ENCODE peak calls at places on chromosomes 16 and 17, in six cellular contexts. C is ovary, X is body of pancreas, N is adrenal gland, W is heart left ventricle, T is suprapubic skin. Z is an unnamed sample.

GRCh38 chr17:77719806-77720205 is 238.7 kb upstream of the TNRC6C start:
- DNase-seq in C (no peak), X (no peak), N (peak; percentile 1), W (no peak), T (no peak), Z (no peak)

GRCh38 chr16:10280262-10281170 is 98.3 kb upstream of the GRIN2A start:
- DNase-seq in C (no peak), X (no peak), N (no peak), W (no peak), T (no peak), Z (no peak)

GRCh38 chr17:49588726-49589555 is 13.3 kb downstream of the NXPH3 start:
- DNase-seq in C (no peak), X (no peak), N (no peak), W (no peak), T (no peak), Z (no peak)

GRCh38 chr16:89307421-89307805 is 89.9 kb downstream of the ZNF778 start:
- DNase-seq in C (no peak), X (no peak), N (no peak), W (peak; percentile 14), T (no peak), Z (no peak)

GRCh38 chr16:88854306-88855111 is 2.2 kb downstream of the GALNS start:
- DNase-seq in C (no peak), X (no peak), N (no peak), W (no peak), T (no peak), Z (no peak)

GRCh38 chr17:41530062-41531048 is 2.2 kb upstream of the KRT19 start:
- DNase-seq in C (no peak), X (no peak), N (peak; percentile 54), W (peak; percentile 16), T (no peak), Z (peak; percentile 90)

GRCh38 chr16:76387994-76388393 is 110.8 kb downstream of the CNTNAP4 start:
- DNase-seq in C (no peak), X (no peak), N (no peak), W (no peak), T (no peak), Z (no peak)

GRCh38 chr16:2897110-2897509 is 14.1 kb downstream of the FLYWCH2 start:
- DNase-seq in C (peak; percentile 13), X (no peak), N (no peak), W (no peak), T (no peak), Z (no peak)

GRCh38 chr16:813204-813915 is 12.8 kb upstream of the GNG13 start:
- DNase-seq in C (no peak), X (peak; percentile 27), N (peak; percentile 52), W (peak; percentile 63), T (no peak), Z (no peak)

GRCh38 chr16:19808061-19808621 is 76.5 kb downstream of the GPRC5B start:
- DNase-seq in C (no peak), X (peak; percentile 93), N (no peak), W (peak; percentile 33), T (no peak), Z (no peak)

GRCh38 chr17:63609820-63610573 is 9.3 kb downstream of the TACO1 start:
- DNase-seq in C (no peak), X (no peak), N (no peak), W (no peak), T (no peak), Z (no peak)

GRCh38 chr16:67105881-67106280 is 3.9 kb upstream of the PHAF1 start:
- DNase-seq in C (no peak), X (no peak), N (no peak), W (no peak), T (no peak), Z (no peak)

GRCh38 chr16:65509172-65509571 is 387.3 kb upstream of the CDH11 start:
- DNase-seq in C (no peak), X (no peak), N (no peak), W (no peak), T (no peak), Z (no peak)

GRCh38 chr16:11431915-11432465 is 86.7 kb downstream of the RMI2 start:
- DNase-seq in C (no peak), X (no peak), N (no peak), W (no peak), T (no peak), Z (no peak)

GRCh38 chr16:25014500-25015147 is 545 bp downstream of the ARHGAP17 start:
- DNase-seq in C (peak; percentile 62), X (peak; percentile 53), N (peak; percentile 55), W (peak; percentile 60), T (peak; percentile 72), Z (peak; percentile 50)

DNA sequence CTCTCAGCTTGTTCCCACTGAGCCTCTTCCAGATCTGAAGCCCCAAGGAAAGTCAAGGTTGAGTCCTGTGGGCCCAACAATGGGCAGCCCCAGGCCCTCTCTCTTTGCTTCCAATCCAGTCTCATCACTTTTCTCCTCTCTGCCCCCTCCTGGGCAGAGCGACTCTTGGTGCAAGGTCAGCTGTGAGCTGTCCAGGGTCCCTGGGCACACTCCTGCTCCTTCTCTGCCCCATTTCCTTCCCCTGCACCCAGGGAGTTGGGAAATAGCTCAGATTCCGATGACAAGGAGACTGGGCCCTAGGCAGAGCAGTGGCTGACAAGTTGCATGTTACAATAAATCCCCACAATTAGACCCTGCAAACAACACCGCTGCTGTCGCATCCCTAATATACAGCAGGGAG is 16.1 kb upstream of the CRHR1 start:
- DNase-seq in C (no peak), X (no peak), N (no peak), W (no peak), T (no peak), Z (no peak)
- TF ChIP-seq POLR2A in C (no peak), X (no peak), N (no peak), W (no peak), T (no peak), Z (no peak)

DNA sequence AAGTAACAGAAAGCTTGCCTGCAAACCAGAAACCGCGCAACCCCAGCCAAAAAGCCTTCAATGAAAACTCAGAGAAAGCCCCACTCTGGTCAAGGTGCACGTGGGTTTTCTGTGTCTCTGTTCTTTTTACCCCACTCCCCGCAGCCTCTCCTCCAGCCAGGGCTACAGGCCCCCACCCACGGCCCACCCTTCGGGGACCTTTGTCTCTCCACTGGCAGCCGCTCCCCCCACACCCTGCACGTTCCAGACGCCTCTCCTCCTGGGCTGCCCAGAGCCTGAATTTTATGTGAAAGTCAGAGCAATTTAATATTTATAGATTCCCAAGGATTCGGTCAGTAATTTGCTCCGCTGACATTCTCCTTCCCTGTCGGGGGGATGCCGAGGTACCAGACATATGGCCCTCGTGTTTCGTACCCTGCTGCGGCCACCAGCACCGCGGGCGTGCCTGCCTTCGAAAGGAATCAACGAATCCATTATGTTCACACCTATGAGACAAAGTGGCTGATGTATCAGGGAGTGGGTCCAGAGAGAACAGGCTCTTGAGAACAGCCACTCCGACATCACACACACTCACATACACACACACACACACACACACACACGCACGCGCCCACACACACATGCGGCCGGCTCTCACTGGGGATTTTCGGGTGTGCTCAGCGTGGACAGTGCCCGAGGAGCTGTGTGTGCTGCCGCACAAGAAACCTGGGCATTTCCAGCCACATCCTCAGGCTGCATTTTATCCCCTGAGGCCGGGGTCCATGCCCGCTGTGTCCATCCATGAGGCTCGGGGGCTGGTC is 24.4 kb downstream of the MRM3 start:
- DNase-seq in C (no peak), X (no peak), N (no peak), W (no peak), T (no peak), Z (no peak)
- H3K4me1 ChIP-seq in C (no peaks in the 10 kb centered on the region), X (peaks cover 32% of the 10 kb centered on the region), N (no peaks in the 10 kb centered on the region), W (no peaks in the 10 kb centered on the region), T (no peaks in the 10 kb centered on the region), Z (no peaks in the 10 kb centered on the region)

DNA sequence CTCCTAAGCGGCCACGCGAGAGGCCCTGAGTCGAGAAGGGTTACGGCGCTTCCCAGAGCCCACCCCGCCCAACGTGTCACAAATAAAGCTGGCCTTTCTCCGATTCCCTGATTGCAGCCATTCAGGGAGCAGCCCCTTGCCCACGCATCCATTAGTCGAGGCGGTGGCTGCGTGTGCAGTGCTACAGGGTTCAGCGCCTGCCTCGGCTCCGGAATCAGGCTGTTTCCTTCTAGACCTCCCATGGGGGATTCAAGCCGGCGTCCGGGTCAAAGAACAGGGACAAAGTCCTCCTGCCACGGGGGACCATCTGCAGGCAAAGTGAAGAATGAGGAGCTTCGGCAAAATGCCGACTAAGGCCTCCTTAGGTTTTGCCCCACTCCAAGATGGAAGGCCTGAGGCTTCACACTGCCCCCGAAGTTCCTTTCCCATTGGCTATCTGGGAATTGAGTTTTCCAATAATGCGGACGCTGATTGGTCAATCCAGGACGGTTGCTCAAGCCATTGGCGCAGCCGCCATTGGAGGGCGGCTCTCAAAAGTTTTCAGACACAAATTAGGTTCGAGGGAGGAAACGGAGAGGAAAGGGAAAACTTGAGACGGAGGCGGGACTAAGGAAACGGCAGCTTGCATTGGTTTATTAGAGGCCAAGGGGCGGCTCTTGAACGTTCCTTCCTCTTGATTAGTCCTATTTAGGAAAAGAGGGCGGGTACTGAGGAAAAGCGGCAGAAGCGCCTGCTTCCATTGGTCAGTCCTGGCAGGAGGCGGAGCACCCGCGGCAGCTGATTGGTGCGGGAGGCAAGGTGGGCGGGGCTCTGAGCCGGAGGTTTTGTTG is 430 bp upstream of the KATNB1 start:
- DNase-seq in C (peak; percentile 98), X (peak; percentile 100), N (peak; percentile 97), W (peak; percentile 99), T (peak; percentile 99), Z (peak; percentile 99)
- TF ChIP-seq POLR2A in C (peak; percentile 36), X (peak; percentile 68), N (peak; percentile 17), W (no peak), T (peak; percentile 27), Z (peak; percentile 45)

DNA sequence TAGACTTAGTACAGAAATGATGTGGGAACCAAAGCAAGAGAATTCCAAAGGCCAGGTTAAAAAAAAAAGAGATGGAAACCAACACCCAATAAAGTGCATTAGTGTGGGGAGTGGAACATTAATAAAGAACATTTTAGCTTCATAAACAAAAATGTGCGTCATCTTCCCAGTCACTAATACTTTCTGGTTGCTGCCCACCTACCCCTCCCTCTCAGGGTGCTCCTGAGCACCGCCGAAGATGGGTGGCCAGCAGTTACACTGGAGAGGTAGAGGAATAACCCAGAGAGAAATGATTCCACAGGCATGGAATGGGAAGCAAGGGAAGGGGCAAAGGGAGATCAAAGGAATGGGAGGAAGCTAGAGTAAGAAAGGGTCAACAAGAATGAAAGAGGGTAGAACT is 6.0 kb upstream of the CHD3 start:
- DNase-seq in C (no peak), X (no peak), N (no peak), W (no peak), T (no peak), Z (no peak)
- H3K4me1 ChIP-seq in C (no peaks in the 10 kb centered on the region), X (peaks cover 32% of the 10 kb centered on the region), N (peaks cover 41% of the 10 kb centered on the region), W (peaks cover 13% of the 10 kb centered on the region), T (peaks cover 47% of the 10 kb centered on the region), Z (peaks cover 4% of the 10 kb centered on the region)

DNA sequence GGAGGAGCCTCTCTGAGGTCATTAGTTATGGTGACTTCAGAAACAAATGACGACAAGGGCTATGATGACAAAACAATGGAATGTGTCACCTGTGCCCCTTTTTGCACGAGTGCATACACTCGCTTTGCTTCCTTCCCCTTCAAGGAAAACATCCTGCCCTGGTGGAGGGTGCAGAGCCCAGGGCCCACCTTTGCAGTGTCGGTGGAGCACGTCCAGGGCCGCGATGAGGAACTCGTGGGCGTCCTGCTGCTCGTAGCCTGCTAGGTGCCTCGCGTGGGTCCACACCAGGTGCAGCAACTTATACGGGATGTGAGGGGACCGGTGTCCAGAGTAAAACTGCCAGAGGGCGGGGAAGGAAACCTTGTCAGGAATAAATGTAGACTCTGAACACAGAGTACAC is 27.2 kb downstream of the USP22 start:
- DNase-seq in C (no peak), X (no peak), N (no peak), W (no peak), T (no peak), Z (no peak)
- TF ChIP-seq POLR2A in C (no peak), X (no peak), N (no peak), W (no peak), T (no peak), Z (no peak)